ENCODE peak calls at places on chromosomes 11 and 22, in five cellular contexts. L is dermis blood vessel endothelial cell; B is T-cell; W is non-pigmented ciliary epithelial cell; I is activated naive CD8-positive, alpha-beta T cell treated with anti-CD3 and anti-CD28 coated beads, Interleukin-2, amount 50 U/mL, for 24 hours. T is an unnamed sample.

GRCh38 chr22:36319595-36320497 is 66.9 kb downstream of the APOL1 start:
- DNase-seq in W (no peak), I (no peak), B (no peak), L (peak), T (no peak)

GRCh38 chr11:88035271-88035670 is 140.0 kb downstream of the RAB38 start:
- DNase-seq in W (no peak), L (no peak), I (no peak), B (no peak), T (no peak)

GRCh38 chr11:68743539-68743938 is 7.8 kb downstream of the TESMIN start:
- DNase-seq in I (no peak), L (no peak), B (no peak), W (no peak), T (no peak)

GRCh38 chr11:64358907-64359711 is at the start of gene RPS6KA4:
- DNase-seq in W (no peak), L (peak), I (peak), B (peak), T (no peak)

GRCh38 chr11:2860636-2861035 is 24.9 kb downstream of the CDKN1C start:
- DNase-seq in B (no peak), W (no peak), I (peak), L (no peak), T (no peak)

GRCh38 chr11:76320929-76321328 is 60.0 kb downstream of the THAP12 start:
- DNase-seq in W (no peak), I (no peak), B (no peak), L (no peak), T (no peak)

GRCh38 chr11:116738975-116739374 is 33.8 kb downstream of the BUD13 start:
- DNase-seq in W (no peak), B (no peak), I (no peak), L (no peak), T (no peak)

GRCh38 chr22:45671783-45672563 is at the start of gene ATXN10:
- DNase-seq in I (peak), B (peak), W (no peak), L (peak), T (peak)

GRCh38 chr11:15236514-15236913 is 121.8 kb downstream of the INSC start:
- DNase-seq in W (no peak), L (no peak), B (no peak), I (no peak), T (no peak)

T was measured in sigmoid colon.